ENCODE peak calls at places on chromosomes 7 and 10, in seven cellular contexts. One of them, this sample, is unnamed.

GRCh38 chr7:573496-574295 is 54.0 kb upstream of the PDGFA start:
- DNase-seq in HepG2: no peak
- DNase-seq in endothelial cell of umbilical vein: no peak
- DNase-seq in neuronal stem cell: no peak
- DNase-seq in neural progenitor cell: no peak
- DNase-seq in HCT116: no peak
- DNase-seq in MM.1S: no peak
- DNase-seq in this sample: no peak

GRCh38 chr7:127667751-127668530 is 15.9 kb downstream of the SND1 start:
- DNase-seq in HepG2: no peak
- DNase-seq in endothelial cell of umbilical vein: peak
- DNase-seq in neuronal stem cell: no peak
- DNase-seq in neural progenitor cell: no peak
- DNase-seq in HCT116: no peak
- DNase-seq in MM.1S: no peak
- DNase-seq in this sample: no peak

GRCh38 chr7:124843336-124843735 is 77.7 kb upstream of the GPR37 start:
- DNase-seq in HepG2: no peak
- DNase-seq in endothelial cell of umbilical vein: peak
- DNase-seq in neuronal stem cell: no peak
- DNase-seq in neural progenitor cell: no peak
- DNase-seq in HCT116: no peak
- DNase-seq in MM.1S: no peak
- DNase-seq in this sample: no peak

GRCh38 chr10:71349401-71349800 is 30.3 kb downstream of the SLC29A3 start:
- DNase-seq in HepG2: no peak
- DNase-seq in endothelial cell of umbilical vein: no peak
- DNase-seq in neuronal stem cell: no peak
- DNase-seq in neural progenitor cell: no peak
- DNase-seq in HCT116: no peak
- DNase-seq in MM.1S: no peak
- DNase-seq in this sample: peak

GRCh38 chr7:106143711-106144347 is 31.7 kb upstream of the SYPL1 start:
- DNase-seq in HepG2: no peak
- DNase-seq in endothelial cell of umbilical vein: no peak
- DNase-seq in neuronal stem cell: no peak
- DNase-seq in neural progenitor cell: peak
- DNase-seq in HCT116: no peak
- DNase-seq in MM.1S: no peak
- DNase-seq in this sample: no peak

GRCh38 chr7:74525881-74526280 is 72.2 kb downstream of the GTF2IRD1 start:
- DNase-seq in HepG2: no peak
- DNase-seq in endothelial cell of umbilical vein: no peak
- DNase-seq in neuronal stem cell: no peak
- DNase-seq in neural progenitor cell: no peak
- DNase-seq in HCT116: no peak
- DNase-seq in MM.1S: peak
- DNase-seq in this sample: peak

GRCh38 chr10:103881420-103882284 is 26.3 kb upstream of the SH3PXD2A start:
- DNase-seq in HepG2: no peak
- DNase-seq in endothelial cell of umbilical vein: no peak
- DNase-seq in neuronal stem cell: no peak
- DNase-seq in neural progenitor cell: no peak
- DNase-seq in HCT116: no peak
- DNase-seq in MM.1S: peak
- DNase-seq in this sample: no peak

GRCh38 chr10:19874791-19875190 is 58.6 kb downstream of the PLXDC2 start:
- DNase-seq in HepG2: no peak
- DNase-seq in endothelial cell of umbilical vein: no peak
- DNase-seq in neuronal stem cell: no peak
- DNase-seq in neural progenitor cell: no peak
- DNase-seq in HCT116: no peak
- DNase-seq in MM.1S: no peak
- DNase-seq in this sample: no peak

GRCh38 chr10:115936926-115937755 is 335.9 kb downstream of the GFRA1 start:
- DNase-seq in HepG2: no peak
- DNase-seq in endothelial cell of umbilical vein: peak
- DNase-seq in neuronal stem cell: no peak
- DNase-seq in neural progenitor cell: no peak
- DNase-seq in HCT116: no peak
- DNase-seq in MM.1S: no peak
- DNase-seq in this sample: no peak

GRCh38 chr7:142463401-142463850 is 205.6 kb upstream of the PRSS58 start:
- DNase-seq in HepG2: no peak
- DNase-seq in endothelial cell of umbilical vein: no peak
- DNase-seq in neuronal stem cell: no peak
- DNase-seq in neural progenitor cell: no peak
- DNase-seq in HCT116: no peak
- DNase-seq in MM.1S: peak
- DNase-seq in this sample: no peak

GRCh38 chr10:4981722-4982471 is 18.7 kb downstream of the AKR1C1 start:
- DNase-seq in HepG2: peak
- DNase-seq in endothelial cell of umbilical vein: peak
- DNase-seq in neuronal stem cell: peak
- DNase-seq in neural progenitor cell: peak
- DNase-seq in HCT116: peak
- DNase-seq in MM.1S: peak
- DNase-seq in this sample: peak

DNA sequence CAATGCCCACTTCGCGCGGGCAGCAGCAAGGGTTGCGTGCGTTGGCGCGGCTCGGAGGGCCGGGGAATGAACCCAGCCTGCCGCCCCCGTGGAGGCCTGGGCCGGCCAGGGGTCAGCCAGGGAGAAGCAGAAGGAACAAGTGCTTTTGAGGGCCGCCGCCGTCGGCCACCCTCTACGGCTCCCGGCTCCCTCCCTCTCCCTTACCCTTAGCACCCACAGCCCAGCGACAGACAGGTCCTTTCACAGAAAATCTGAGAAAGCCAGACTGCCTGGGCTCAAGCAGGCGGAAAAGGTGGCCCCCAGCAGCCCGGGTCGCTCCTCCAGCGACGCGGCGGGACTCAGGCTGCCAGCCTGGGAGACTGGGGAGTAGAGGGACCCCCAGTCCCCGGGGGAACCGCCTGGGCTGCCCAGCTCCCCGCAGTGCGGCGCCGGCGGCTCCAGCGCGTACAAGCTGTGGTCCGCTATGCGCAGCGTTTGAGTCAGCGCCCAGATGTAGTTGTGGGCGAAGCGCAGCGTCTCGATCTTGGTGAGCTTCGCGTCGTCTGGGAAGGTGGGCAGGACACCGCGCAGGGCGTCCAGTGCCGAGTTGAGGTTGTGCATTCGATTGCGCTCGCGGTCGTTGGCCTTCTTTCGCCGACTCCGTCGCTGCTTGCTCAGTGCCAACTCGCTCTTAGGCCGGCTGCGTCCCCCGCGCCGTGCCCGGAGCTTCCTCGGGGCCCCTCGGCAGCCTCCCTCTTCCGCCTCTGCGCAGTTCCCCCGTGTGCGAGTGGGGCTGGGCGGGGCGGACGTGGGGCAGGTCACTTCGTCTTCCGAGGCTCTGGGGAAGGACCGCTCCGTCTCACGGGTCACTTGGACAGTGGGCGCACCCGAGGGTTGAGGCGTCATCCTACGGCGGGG is 815 bp downstream of the NEUROG3 start:
- DNase-seq in HepG2: no peak
- DNase-seq in endothelial cell of umbilical vein: no peak
- DNase-seq in neuronal stem cell: no peak
- DNase-seq in neural progenitor cell: peak
- DNase-seq in HCT116: no peak
- DNase-seq in MM.1S: no peak
- DNase-seq in this sample: no peak
- H3K4me3 ChIP-seq in HepG2: no peak
- H3K4me3 ChIP-seq in endothelial cell of umbilical vein: no peak
- H3K4me3 ChIP-seq in neuronal stem cell: peak
- H3K4me3 ChIP-seq in neural progenitor cell: peak
- H3K4me3 ChIP-seq in HCT116: no peak
- H3K4me3 ChIP-seq in MM.1S: no peak
- H3K4me3 ChIP-seq in this sample: no peak

GRCh38 chr7:75637854-75638606 is 100.7 kb downstream of the HIP1 start:
- DNase-seq in HepG2: no peak
- DNase-seq in endothelial cell of umbilical vein: no peak
- DNase-seq in neuronal stem cell: no peak
- DNase-seq in neural progenitor cell: peak
- DNase-seq in HCT116: no peak
- DNase-seq in MM.1S: no peak
- DNase-seq in this sample: no peak

GRCh38 chr7:75639893-75640600 is 98.7 kb downstream of the HIP1 start:
- DNase-seq in HepG2: no peak
- DNase-seq in endothelial cell of umbilical vein: no peak
- DNase-seq in neuronal stem cell: no peak
- DNase-seq in neural progenitor cell: no peak
- DNase-seq in HCT116: no peak
- DNase-seq in MM.1S: no peak
- DNase-seq in this sample: no peak

GRCh38 chr7:75638607-75639070 is 100.1 kb downstream of the HIP1 start:
- DNase-seq in HepG2: no peak
- DNase-seq in endothelial cell of umbilical vein: peak
- DNase-seq in neuronal stem cell: peak
- DNase-seq in neural progenitor cell: peak
- DNase-seq in HCT116: no peak
- DNase-seq in MM.1S: no peak
- DNase-seq in this sample: peak

GRCh38 chr7:75642810-75643486 is 95.8 kb downstream of the HIP1 start:
- DNase-seq in HepG2: peak
- DNase-seq in endothelial cell of umbilical vein: peak
- DNase-seq in neuronal stem cell: no peak
- DNase-seq in neural progenitor cell: peak
- DNase-seq in HCT116: peak
- DNase-seq in MM.1S: peak
- DNase-seq in this sample: peak

DNA sequence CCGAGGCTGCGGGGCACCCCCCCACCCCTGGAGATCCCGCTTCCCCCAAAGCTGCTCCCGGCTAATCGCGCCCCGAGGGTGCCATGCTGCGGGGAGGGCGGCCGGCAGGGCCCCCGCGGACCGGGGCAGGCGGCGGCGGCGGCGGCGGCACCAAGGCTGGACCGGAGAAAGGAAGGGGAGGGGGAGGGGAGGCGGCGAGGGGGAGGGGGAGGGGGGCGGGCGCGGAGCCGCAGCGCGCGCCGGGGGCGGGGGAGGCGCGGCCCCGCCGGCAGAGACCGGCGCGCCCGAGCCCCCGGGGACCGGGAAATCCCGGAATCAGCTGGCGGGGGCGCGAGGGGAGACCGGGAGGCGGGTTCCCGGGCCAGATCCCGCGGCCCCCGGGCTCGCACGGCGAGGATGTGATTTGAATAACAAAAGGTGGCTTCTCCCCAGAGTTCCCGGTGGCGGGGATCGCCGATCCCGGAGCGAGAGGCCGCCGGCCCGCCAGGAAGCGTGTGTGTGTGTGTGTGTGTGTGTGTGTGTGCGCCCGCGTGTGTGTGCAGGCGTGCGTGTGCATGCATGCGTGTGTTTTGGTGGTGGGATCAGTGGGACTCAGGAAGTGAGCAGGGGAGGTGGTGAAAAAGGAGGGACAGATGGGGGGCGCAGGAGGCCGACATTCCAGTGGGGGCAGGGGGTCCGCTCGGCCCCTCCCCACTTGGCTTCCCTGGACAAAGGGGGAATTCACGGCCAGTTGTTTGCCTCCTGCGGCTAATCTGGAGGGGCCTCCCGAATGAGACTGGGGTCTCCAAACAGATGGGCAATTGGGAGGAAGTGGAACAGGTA is 99.5 kb downstream of the HIP1 start:
- DNase-seq in HepG2: no peak
- DNase-seq in endothelial cell of umbilical vein: peak
- DNase-seq in neuronal stem cell: peak
- DNase-seq in neural progenitor cell: peak
- DNase-seq in HCT116: no peak
- DNase-seq in MM.1S: no peak
- DNase-seq in this sample: peak
- H2AFZ ChIP-seq in HepG2: no peak
- H2AFZ ChIP-seq in endothelial cell of umbilical vein: peak
- H2AFZ ChIP-seq in neuronal stem cell: peak
- H2AFZ ChIP-seq in neural progenitor cell: peak
- H2AFZ ChIP-seq in HCT116: peak
- H2AFZ ChIP-seq in MM.1S: peak
- H2AFZ ChIP-seq in this sample: peak

GRCh38 chr7:129334473-129334872 is 99.8 kb upstream of the STRIP2 start:
- DNase-seq in HepG2: no peak
- DNase-seq in endothelial cell of umbilical vein: no peak
- DNase-seq in neuronal stem cell: no peak
- DNase-seq in neural progenitor cell: no peak
- DNase-seq in HCT116: no peak
- DNase-seq in MM.1S: no peak
- DNase-seq in this sample: no peak
- H3K4me3 ChIP-seq in HepG2: no peak
- H3K4me3 ChIP-seq in endothelial cell of umbilical vein: no peak
- H3K4me3 ChIP-seq in neuronal stem cell: no peak
- H3K4me3 ChIP-seq in neural progenitor cell: no peak
- H3K4me3 ChIP-seq in HCT116: no peak
- H3K4me3 ChIP-seq in MM.1S: no peak
- H3K4me3 ChIP-seq in this sample: no peak

GRCh38 chr7:116854132-116854531 is 8.3 kb upstream of the CAPZA2 start:
- DNase-seq in HepG2: no peak
- DNase-seq in endothelial cell of umbilical vein: no peak
- DNase-seq in neuronal stem cell: no peak
- DNase-seq in neural progenitor cell: no peak
- DNase-seq in HCT116: no peak
- DNase-seq in MM.1S: no peak
- DNase-seq in this sample: no peak
- H2AFZ ChIP-seq in HepG2: no peak
- H2AFZ ChIP-seq in endothelial cell of umbilical vein: no peak
- H2AFZ ChIP-seq in neuronal stem cell: no peak
- H2AFZ ChIP-seq in neural progenitor cell: no peak
- H2AFZ ChIP-seq in HCT116: no peak
- H2AFZ ChIP-seq in MM.1S: no peak
- H2AFZ ChIP-seq in this sample: no peak

GRCh38 chr7:92295391-92295790 is 49.6 kb downstream of the ANKIB1 start:
- DNase-seq in HepG2: no peak
- DNase-seq in endothelial cell of umbilical vein: no peak
- DNase-seq in neuronal stem cell: no peak
- DNase-seq in neural progenitor cell: no peak
- DNase-seq in HCT116: no peak
- DNase-seq in MM.1S: no peak
- DNase-seq in this sample: no peak
- H3K4me3 ChIP-seq in HepG2: no peak
- H3K4me3 ChIP-seq in endothelial cell of umbilical vein: no peak
- H3K4me3 ChIP-seq in neuronal stem cell: no peak
- H3K4me3 ChIP-seq in neural progenitor cell: no peak
- H3K4me3 ChIP-seq in HCT116: no peak
- H3K4me3 ChIP-seq in MM.1S: no peak
- H3K4me3 ChIP-seq in this sample: no peak